ENCODE peak calls at places on chromosome 5, in ten cellular contexts. C, E, S, X, B, A, Z, T, D and J are unnamed samples.

GRCh38 chr5:78519198-78519941 is 129.2 kb downstream of the LHFPL2 start:
- DNase-seq in C (no peak), E (no peak), S (no peak), X (no peak), B (no peak), A (no peak), Z (no peak), T (no peak), D (no peak), J (no peak)

GRCh38 chr5:93741136-93741811 is at the start of gene POU5F2:
- DNase-seq in C (no peak), E (no peak), S (no peak), X (no peak), B (no peak), A (no peak), Z (no peak), T (no peak), D (no peak), J (no peak)

GRCh38 chr5:118888556-118888955 is 99.8 kb downstream of the DTWD2 start:
- DNase-seq in C (no peak), E (no peak), S (no peak), X (no peak), B (no peak), A (no peak), Z (no peak), T (no peak), D (no peak), J (no peak)

GRCh38 chr5:153659337-153659736 is 168.9 kb downstream of the GRIA1 start:
- DNase-seq in C (no peak), E (peak), S (no peak), X (no peak), B (no peak), A (peak), Z (no peak), T (peak), D (peak), J (no peak)

GRCh38 chr5:21723500-21723899 is 1129.6 kb downstream of the CDH12 start:
- DNase-seq in C (no peak), E (no peak), S (no peak), X (no peak), B (no peak), A (no peak), Z (no peak), T (no peak), D (no peak), J (no peak)

GRCh38 chr5:135269224-135269623 is 129.8 kb downstream of the MACROH2A1 start:
- DNase-seq in C (no peak), E (no peak), S (no peak), X (no peak), B (no peak), A (peak), Z (no peak), T (no peak), D (no peak), J (no peak)

GRCh38 chr5:78610163-78610583 is 38.4 kb downstream of the LHFPL2 start:
- DNase-seq in C (no peak), E (no peak), S (no peak), X (no peak), B (no peak), A (peak), Z (peak), T (peak), D (no peak), J (no peak)

GRCh38 chr5:1745806-1746370 is 53.7 kb downstream of the MRPL36 start:
- DNase-seq in C (no peak), E (no peak), S (no peak), X (peak), B (no peak), A (no peak), Z (peak), T (no peak), D (no peak), J (no peak)

GRCh38 chr5:56561-57290 is 35.2 kb upstream of the PLEKHG4B start:
- DNase-seq in C (no peak), E (no peak), S (no peak), X (no peak), B (no peak), A (peak), Z (no peak), T (peak), D (no peak), J (peak)

GRCh38 chr5:127839496-127840197 is 136.5 kb downstream of the CCDC192 start:
- DNase-seq in C (no peak), E (no peak), S (no peak), X (no peak), B (no peak), A (no peak), Z (no peak), T (peak), D (no peak), J (no peak)

GRCh38 chr5:124179788-124180187 is 566.7 kb downstream of the ZNF608 start:
- DNase-seq in C (no peak), E (no peak), S (no peak), X (no peak), B (no peak), A (no peak), Z (no peak), T (no peak), D (no peak), J (no peak)

GRCh38 chr5:69493235-69493925 is 790 bp downstream of the OCLN start:
- DNase-seq in C (no peak), E (no peak), S (peak), X (peak), B (peak), A (no peak), Z (peak), T (peak), D (no peak), J (peak)

GRCh38 chr5:136776022-136776927 is 410.9 kb upstream of the TRPC7 start:
- DNase-seq in C (no peak), E (peak), S (no peak), X (no peak), B (no peak), A (peak), Z (no peak), T (no peak), D (peak), J (no peak)

GRCh38 chr5:148732692-148733091 is 78.4 kb upstream of the HTR4 start:
- DNase-seq in C (no peak), E (no peak), S (no peak), X (no peak), B (no peak), A (no peak), Z (no peak), T (no peak), D (no peak), J (no peak)

GRCh38 chr5:148734518-148734917 is 80.2 kb upstream of the HTR4 start:
- DNase-seq in C (no peak), E (no peak), S (no peak), X (no peak), B (no peak), A (no peak), Z (no peak), T (no peak), D (no peak), J (no peak)

GRCh38 chr5:148730955-148731898 is 76.9 kb upstream of the HTR4 start:
- DNase-seq in C (peak), E (peak), S (peak), X (peak), B (peak), A (peak), Z (peak), T (peak), D (peak), J (peak)

GRCh38 chr5:148735301-148735700 is 81.0 kb upstream of the HTR4 start:
- DNase-seq in C (no peak), E (no peak), S (no peak), X (no peak), B (no peak), A (no peak), Z (no peak), T (no peak), D (no peak), J (no peak)

DNA sequence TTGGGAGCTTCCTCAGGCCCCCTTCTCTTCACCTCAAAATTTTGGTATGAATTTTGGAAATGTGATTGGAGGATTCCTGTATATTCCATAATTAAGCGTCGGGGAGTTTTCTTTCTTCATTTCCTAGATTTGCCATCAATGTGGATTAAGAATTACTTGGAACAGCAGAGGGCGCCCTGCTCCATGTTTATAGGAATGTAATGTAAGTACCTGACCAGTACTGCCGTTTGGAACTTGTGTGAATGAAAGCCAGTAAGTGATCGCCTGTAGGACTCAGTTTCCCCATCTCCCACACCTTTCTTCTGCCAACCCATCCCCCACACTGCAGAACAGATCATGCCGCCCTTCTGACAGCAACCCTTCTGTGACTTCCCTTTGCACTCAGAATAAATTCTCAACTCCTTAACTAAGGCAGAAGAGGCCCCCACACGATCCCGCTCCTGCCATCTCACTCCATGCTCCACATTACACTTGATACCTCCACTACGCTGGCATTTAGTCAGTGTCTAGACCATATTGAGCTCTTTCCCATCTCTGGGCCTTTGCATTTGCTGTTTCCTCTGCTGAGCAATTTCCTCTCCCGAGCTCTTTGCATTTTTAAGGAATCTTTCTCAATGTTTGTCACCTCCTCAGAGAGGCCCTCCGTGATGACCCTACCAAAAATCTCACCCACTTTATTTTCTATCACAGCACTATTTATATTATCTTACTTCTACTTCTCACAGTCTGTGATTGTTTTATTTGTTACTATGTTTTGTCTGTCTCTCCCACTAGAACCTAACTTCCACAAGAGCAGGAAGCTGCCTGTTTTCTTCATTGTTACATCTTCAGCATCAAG is 79.5 kb upstream of the HTR4 start:
- DNase-seq in C (peak), E (peak), S (peak), X (peak), B (peak), A (peak), Z (peak), T (peak), D (peak), J (peak)
- TF ChIP-seq CTCF in C (peak), E (peak), S (peak), X (peak), B (peak), A (peak), Z (peak), T (peak), D (peak), J (peak)

GRCh38 chr5:174549254-174549653 is 175.1 kb upstream of the MSX2 start:
- DNase-seq in C (no peak), E (no peak), S (no peak), X (no peak), B (no peak), A (no peak), Z (no peak), T (peak), D (no peak), J (no peak)

GRCh38 chr5:174553556-174553955 is 170.8 kb upstream of the MSX2 start:
- DNase-seq in C (no peak), E (no peak), S (no peak), X (no peak), B (no peak), A (no peak), Z (no peak), T (no peak), D (no peak), J (no peak)

GRCh38 chr5:174550026-174550425 is 174.4 kb upstream of the MSX2 start:
- DNase-seq in C (no peak), E (no peak), S (no peak), X (no peak), B (no peak), A (no peak), Z (no peak), T (no peak), D (no peak), J (no peak)

GRCh38 chr5:174555726-174556125 is 168.7 kb upstream of the MSX2 start:
- DNase-seq in C (no peak), E (no peak), S (no peak), X (no peak), B (no peak), A (no peak), Z (no peak), T (no peak), D (no peak), J (no peak)

GRCh38 chr5:174552428-174552827 is 172.0 kb upstream of the MSX2 start:
- DNase-seq in C (no peak), E (no peak), S (no peak), X (no peak), B (no peak), A (no peak), Z (no peak), T (no peak), D (no peak), J (no peak)
- TF ChIP-seq CTCF in C (no peak), E (no peak), S (no peak), X (peak), B (no peak), A (no peak), Z (no peak), T (no peak), D (no peak), J (no peak)

GRCh38 chr5:32889078-32889477 is 178.0 kb downstream of the NPR3 start:
- DNase-seq in C (no peak), E (no peak), S (no peak), X (no peak), B (no peak), A (no peak), Z (no peak), T (no peak), D (no peak), J (no peak)
- TF ChIP-seq CTCF in C (no peak), E (no peak), S (no peak), X (no peak), B (no peak), A (no peak), Z (no peak), T (no peak), D (no peak), J (no peak)

GRCh38 chr5:151771259-151772028 is at the start of gene G3BP1:
- DNase-seq in C (peak), E (peak), S (peak), X (peak), B (peak), A (peak), Z (peak), T (peak), D (peak), J (peak)
- TF ChIP-seq CTCF in C (peak), E (peak), S (peak), X (peak), B (peak), A (peak), Z (peak), T (peak), D (peak), J (peak)